ENCODE peak calls at places on chromosome 2, in four cellular contexts. One of them, this sample, is unnamed.

GRCh38 chr2:233802132-233802815 is 24.1 kb downstream of the MROH2A start:
- DNase-seq in epithelial cell of esophagus: no peak
- DNase-seq in body of pancreas: no peak
- DNase-seq in HL-60: no peak
- DNase-seq in this sample: no peak

GRCh38 chr2:64866797-64867196 is 122.4 kb upstream of the SLC1A4 start:
- DNase-seq in epithelial cell of esophagus: no peak
- DNase-seq in body of pancreas: no peak
- DNase-seq in HL-60: no peak
- DNase-seq in this sample: no peak

GRCh38 chr2:114025030-114025429 is 135.1 kb downstream of the ACTR3 start:
- DNase-seq in epithelial cell of esophagus: no peak
- DNase-seq in body of pancreas: no peak
- DNase-seq in HL-60: no peak
- DNase-seq in this sample: no peak

GRCh38 chr2:15941483-15941853 is 1.1 kb downstream of the MYCN start:
- DNase-seq in epithelial cell of esophagus: no peak
- DNase-seq in body of pancreas: no peak
- DNase-seq in HL-60: no peak
- DNase-seq in this sample: no peak

GRCh38 chr2:86790134-86790827 is 432 bp downstream of the CD8A start:
- DNase-seq in epithelial cell of esophagus: no peak
- DNase-seq in body of pancreas: peak; percentile 23
- DNase-seq in HL-60: no peak
- DNase-seq in this sample: no peak

GRCh38 chr2:33033524-33034150 is 86.9 kb downstream of the LTBP1 start:
- DNase-seq in epithelial cell of esophagus: peak; percentile 50
- DNase-seq in body of pancreas: no peak
- DNase-seq in HL-60: no peak
- DNase-seq in this sample: no peak

GRCh38 chr2:20425371-20425881 is 21.4 kb upstream of the RHOB start:
- DNase-seq in epithelial cell of esophagus: peak; percentile 18
- DNase-seq in body of pancreas: no peak
- DNase-seq in HL-60: no peak
- DNase-seq in this sample: no peak

GRCh38 chr2:231810905-231811304 is 24.7 kb downstream of the COPS7B start:
- DNase-seq in epithelial cell of esophagus: peak; percentile 62
- DNase-seq in body of pancreas: no peak
- DNase-seq in HL-60: no peak
- DNase-seq in this sample: no peak

GRCh38 chr2:112155331-112156151 is 17.4 kb downstream of the FBLN7 start:
- DNase-seq in epithelial cell of esophagus: no peak
- DNase-seq in body of pancreas: no peak
- DNase-seq in HL-60: no peak
- DNase-seq in this sample: no peak

GRCh38 chr2:167430447-167430846 is 542.2 kb downstream of the XIRP2 start:
- DNase-seq in epithelial cell of esophagus: no peak
- DNase-seq in body of pancreas: no peak
- DNase-seq in HL-60: no peak
- DNase-seq in this sample: no peak

GRCh38 chr2:43133708-43134570 is 92.5 kb downstream of the ZFP36L2 start:
- DNase-seq in epithelial cell of esophagus: no peak
- DNase-seq in body of pancreas: peak; percentile 47
- DNase-seq in HL-60: peak; percentile 70
- DNase-seq in this sample: peak; percentile 75

GRCh38 chr2:9753276-9753600 is 90.0 kb upstream of the TAF1B start:
- DNase-seq in epithelial cell of esophagus: peak; percentile 99
- DNase-seq in body of pancreas: no peak
- DNase-seq in HL-60: peak; percentile 64
- DNase-seq in this sample: peak; percentile 48

GRCh38 chr2:196242131-196242620 is 70.8 kb upstream of the STK17B start:
- DNase-seq in epithelial cell of esophagus: peak; percentile 89
- DNase-seq in body of pancreas: no peak
- DNase-seq in HL-60: peak; percentile 82
- DNase-seq in this sample: no peak

GRCh38 chr2:173753441-173753840 is 211.7 kb downstream of the SP3 start:
- DNase-seq in epithelial cell of esophagus: no peak
- DNase-seq in body of pancreas: no peak
- DNase-seq in HL-60: no peak
- DNase-seq in this sample: no peak

GRCh38 chr2:5544205-5544786 is 147.9 kb upstream of the SOX11 start:
- DNase-seq in epithelial cell of esophagus: no peak
- DNase-seq in body of pancreas: no peak
- DNase-seq in HL-60: no peak
- DNase-seq in this sample: no peak

GRCh38 chr2:72757177-72757775 is 68.6 kb downstream of the EXOC6B start:
- DNase-seq in epithelial cell of esophagus: peak; percentile 82
- DNase-seq in body of pancreas: peak; percentile 67
- DNase-seq in HL-60: no peak
- DNase-seq in this sample: no peak

GRCh38 chr2:42859006-42859552 is 66.7 kb upstream of the HAAO start:
- DNase-seq in epithelial cell of esophagus: peak; percentile 73
- DNase-seq in body of pancreas: peak; percentile 75
- DNase-seq in HL-60: peak; percentile 49
- DNase-seq in this sample: peak; percentile 88

GRCh38 chr2:215423234-215423633 is 12.6 kb downstream of the FN1 start:
- DNase-seq in epithelial cell of esophagus: no peak
- DNase-seq in body of pancreas: no peak
- DNase-seq in HL-60: no peak
- DNase-seq in this sample: no peak

GRCh38 chr2:108492364-108492763 is 41.9 kb upstream of the LIMS1 start:
- DNase-seq in epithelial cell of esophagus: peak; percentile 95
- DNase-seq in body of pancreas: no peak
- DNase-seq in HL-60: no peak
- DNase-seq in this sample: no peak

GRCh38 chr2:180655393-180655792 is 325.0 kb upstream of the UBE2E3 start:
- DNase-seq in epithelial cell of esophagus: peak; percentile 54
- DNase-seq in body of pancreas: no peak
- DNase-seq in HL-60: no peak
- DNase-seq in this sample: no peak

GRCh38 chr2:21657475-21657874 is 533.7 kb downstream of the TDRD15 start:
- DNase-seq in epithelial cell of esophagus: peak; percentile 26
- DNase-seq in body of pancreas: no peak
- DNase-seq in HL-60: no peak
- DNase-seq in this sample: no peak

GRCh38 chr2:233492738-233493137 is 73.8 kb downstream of the USP40 start:
- DNase-seq in epithelial cell of esophagus: peak; percentile 94
- DNase-seq in body of pancreas: no peak
- DNase-seq in HL-60: no peak
- DNase-seq in this sample: no peak

GRCh38 chr2:118697771-118698170 is 149.7 kb downstream of the EN1 start:
- DNase-seq in epithelial cell of esophagus: no peak
- DNase-seq in body of pancreas: no peak
- DNase-seq in HL-60: no peak
- DNase-seq in this sample: no peak

GRCh38 chr2:198316852-198317395 is 512.5 kb downstream of the PLCL1 start:
- DNase-seq in epithelial cell of esophagus: no peak
- DNase-seq in body of pancreas: no peak
- DNase-seq in HL-60: no peak
- DNase-seq in this sample: no peak

GRCh38 chr2:196131949-196132925 is 39.1 kb downstream of the STK17B start:
- DNase-seq in epithelial cell of esophagus: peak; percentile 41
- DNase-seq in body of pancreas: no peak
- DNase-seq in HL-60: no peak
- DNase-seq in this sample: no peak

GRCh38 chr2:63594622-63595021 is 5.9 kb downstream of the MDH1 start:
- DNase-seq in epithelial cell of esophagus: peak; percentile 23
- DNase-seq in body of pancreas: no peak
- DNase-seq in HL-60: no peak
- DNase-seq in this sample: no peak

GRCh38 chr2:237257471-237257951 is 156.5 kb downstream of the COL6A3 start:
- DNase-seq in epithelial cell of esophagus: no peak
- DNase-seq in body of pancreas: no peak
- DNase-seq in HL-60: no peak
- DNase-seq in this sample: no peak

GRCh38 chr2:20282916-20283592 is 58.1 kb upstream of the SDC1 start:
- DNase-seq in epithelial cell of esophagus: no peak
- DNase-seq in body of pancreas: peak; percentile 85
- DNase-seq in HL-60: no peak
- DNase-seq in this sample: no peak

GRCh38 chr2:178008636-178009289 is 63.8 kb downstream of the PDE11A start:
- DNase-seq in epithelial cell of esophagus: peak; percentile 59
- DNase-seq in body of pancreas: peak; percentile 69
- DNase-seq in HL-60: no peak
- DNase-seq in this sample: no peak

GRCh38 chr2:227256605-227257004 is 68.4 kb upstream of the MFF start:
- DNase-seq in epithelial cell of esophagus: peak; percentile 44
- DNase-seq in body of pancreas: no peak
- DNase-seq in HL-60: no peak
- DNase-seq in this sample: no peak

GRCh38 chr2:190408538-190409271 is 550 bp downstream of the MFSD6 start:
- DNase-seq in epithelial cell of esophagus: peak; percentile 38
- DNase-seq in body of pancreas: peak; percentile 69
- DNase-seq in HL-60: peak; percentile 34
- DNase-seq in this sample: no peak

GRCh38 chr2:95351080-95351915 is 51.2 kb upstream of the FAHD2A start:
- DNase-seq in epithelial cell of esophagus: no peak
- DNase-seq in body of pancreas: no peak
- DNase-seq in HL-60: no peak
- DNase-seq in this sample: no peak

GRCh38 chr2:97926936-97927335 is 68.8 kb downstream of the TMEM131 start:
- DNase-seq in epithelial cell of esophagus: no peak
- DNase-seq in body of pancreas: no peak
- DNase-seq in HL-60: peak; percentile 11
- DNase-seq in this sample: no peak

GRCh38 chr2:38601463-38602135 is 1.1 kb downstream of the HNRNPLL start:
- DNase-seq in epithelial cell of esophagus: peak; percentile 22
- DNase-seq in body of pancreas: no peak
- DNase-seq in HL-60: no peak
- DNase-seq in this sample: no peak

GRCh38 chr2:38532366-38532765 is 70.4 kb downstream of the HNRNPLL start:
- DNase-seq in epithelial cell of esophagus: no peak
- DNase-seq in body of pancreas: no peak
- DNase-seq in HL-60: no peak
- DNase-seq in this sample: no peak

GRCh38 chr2:1622521-1623200 is 121.7 kb downstream of the PXDN start:
- DNase-seq in epithelial cell of esophagus: no peak
- DNase-seq in body of pancreas: no peak
- DNase-seq in HL-60: no peak
- DNase-seq in this sample: no peak

GRCh38 chr2:17558878-17559277 is 18.4 kb downstream of the VSNL1 start:
- DNase-seq in epithelial cell of esophagus: no peak
- DNase-seq in body of pancreas: no peak
- DNase-seq in HL-60: no peak
- DNase-seq in this sample: no peak

GRCh38 chr2:176147790-176148496 is 3.4 kb upstream of the HOXD4 start:
- DNase-seq in epithelial cell of esophagus: no peak
- DNase-seq in body of pancreas: no peak
- DNase-seq in HL-60: no peak
- DNase-seq in this sample: no peak
- H3K4me3 ChIP-seq in epithelial cell of esophagus: no peak overlapping the region
- H3K4me3 ChIP-seq in body of pancreas: no peak overlapping the region
- H3K4me3 ChIP-seq in HL-60: no peak overlapping the region
- H3K4me3 ChIP-seq in this sample: no peak overlapping the region

GRCh38 chr2:217934321-217935131 is 68.3 kb downstream of the TNS1 start:
- DNase-seq in epithelial cell of esophagus: peak; percentile 87
- DNase-seq in body of pancreas: peak; percentile 53
- DNase-seq in HL-60: peak; percentile 90
- DNase-seq in this sample: peak; percentile 94
- H3K4me3 ChIP-seq in epithelial cell of esophagus: no peak overlapping the region
- H3K4me3 ChIP-seq in body of pancreas: no peak overlapping the region
- H3K4me3 ChIP-seq in HL-60: peak overlapping the region; percentile 11
- H3K4me3 ChIP-seq in this sample: peak overlapping the region; percentile 64

GRCh38 chr2:235244497-235245215 is 249.2 kb upstream of the AGAP1 start:
- DNase-seq in epithelial cell of esophagus: no peak
- DNase-seq in body of pancreas: no peak
- DNase-seq in HL-60: no peak
- DNase-seq in this sample: no peak
- H3K4me3 ChIP-seq in epithelial cell of esophagus: no peak overlapping the region
- H3K4me3 ChIP-seq in body of pancreas: no peak overlapping the region
- H3K4me3 ChIP-seq in HL-60: no peak overlapping the region
- H3K4me3 ChIP-seq in this sample: no peak overlapping the region

DNA sequence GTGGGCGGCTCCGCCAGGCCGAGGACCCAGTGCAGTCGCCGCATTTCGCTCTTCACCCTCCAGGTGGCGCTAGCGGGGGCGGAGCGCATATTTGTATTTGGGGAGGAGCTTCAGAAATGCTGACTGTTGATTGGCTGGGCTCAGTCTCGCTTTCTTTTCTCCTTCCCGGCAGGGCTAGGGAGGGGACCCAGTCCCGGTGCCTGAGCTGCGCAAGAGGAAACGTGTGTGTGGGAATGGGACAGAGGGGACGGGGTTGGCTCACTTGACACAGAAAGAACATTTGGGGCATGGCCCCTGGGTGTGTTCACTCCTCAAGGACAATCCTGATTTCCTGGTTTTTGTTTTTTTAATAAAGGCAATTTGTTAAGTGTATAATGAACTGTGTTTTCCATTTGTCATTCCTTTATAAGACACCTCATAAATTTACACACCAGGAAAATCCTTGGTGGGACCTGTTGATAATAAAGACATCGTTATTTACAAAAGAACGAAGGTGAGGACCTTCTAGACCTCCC is 20.4 kb upstream of the DNMT3A start:
- DNase-seq in epithelial cell of esophagus: peak; percentile 89
- DNase-seq in body of pancreas: peak; percentile 94
- DNase-seq in HL-60: peak; percentile 83
- DNase-seq in this sample: peak; percentile 82
- H3K4me3 ChIP-seq in epithelial cell of esophagus: peak overlapping the region; percentile 42
- H3K4me3 ChIP-seq in body of pancreas: no peak overlapping the region
- H3K4me3 ChIP-seq in HL-60: peak overlapping the region; percentile 46
- H3K4me3 ChIP-seq in this sample: peak overlapping the region; percentile 59

GRCh38 chr2:105782646-105783045 is 37.9 kb downstream of the NCK2 start:
- DNase-seq in epithelial cell of esophagus: no peak
- DNase-seq in body of pancreas: no peak
- DNase-seq in HL-60: no peak
- DNase-seq in this sample: no peak
- H3K4me3 ChIP-seq in epithelial cell of esophagus: no peak overlapping the region
- H3K4me3 ChIP-seq in body of pancreas: no peak overlapping the region
- H3K4me3 ChIP-seq in HL-60: peak overlapping the region; percentile 1
- H3K4me3 ChIP-seq in this sample: no peak overlapping the region

GRCh38 chr2:224022474-224022873 is 16.6 kb downstream of the SERPINE2 start:
- DNase-seq in epithelial cell of esophagus: no peak
- DNase-seq in body of pancreas: no peak
- DNase-seq in HL-60: no peak
- DNase-seq in this sample: no peak
- H3K4me3 ChIP-seq in epithelial cell of esophagus: no peak overlapping the region
- H3K4me3 ChIP-seq in body of pancreas: no peak overlapping the region
- H3K4me3 ChIP-seq in HL-60: no peak overlapping the region
- H3K4me3 ChIP-seq in this sample: no peak overlapping the region

GRCh38 chr2:170815311-170815710 is 1.4 kb upstream of the GAD1 start:
- DNase-seq in epithelial cell of esophagus: no peak
- DNase-seq in body of pancreas: no peak
- DNase-seq in HL-60: no peak
- DNase-seq in this sample: no peak
- H3K4me3 ChIP-seq in epithelial cell of esophagus: no peak overlapping the region
- H3K4me3 ChIP-seq in body of pancreas: no peak overlapping the region
- H3K4me3 ChIP-seq in HL-60: no peak overlapping the region
- H3K4me3 ChIP-seq in this sample: peak overlapping the region; percentile 69